ENCODE peak calls at places on chromosome 7, in six cellular contexts. W is IMR-90, F is mesenchymal stem cell, J is H1, C is trophoblast cell, M is H9. R is an unnamed sample.
A peak's percentile ranks its signal among the peaks of the same experiment; 100 is the strongest.

GRCh38 chr7:78912781-78913180 is 540.7 kb downstream of the MAGI2 start:
- DNase-seq in M (no peak), F (no peak), W (peak; percentile 54), J (no peak), C (no peak), R (no peak)

GRCh38 chr7:16004661-16005060 is 318.2 kb upstream of the MEOX2 start:
- DNase-seq in W (no peak), F (no peak), C (no peak), M (no peak), J (no peak), R (no peak)

GRCh38 chr7:105015631-105015965 is 1.6 kb downstream of the KMT2E start:
- DNase-seq in W (peak; percentile 41), M (no peak), J (no peak), F (peak; percentile 60), C (no peak), R (no peak)

GRCh38 chr7:142876991-142877910 is 8.3 kb downstream of the TRPV6 start:
- DNase-seq in J (no peak), W (no peak), F (no peak), M (no peak), C (no peak), R (no peak)

GRCh38 chr7:24152356-24152755 is 131.6 kb upstream of the NPY start:
- DNase-seq in F (no peak), C (no peak), W (no peak), J (no peak), M (no peak), R (no peak)

GRCh38 chr7:41709621-41710020 is 6.7 kb upstream of the INHBA start:
- DNase-seq in F (peak; percentile 74), C (peak; percentile 79), W (peak; percentile 99), J (no peak), M (no peak), R (no peak)

GRCh38 chr7:97499204-97499603 is 232.7 kb upstream of the TAC1 start:
- DNase-seq in M (peak; percentile 48), F (no peak), J (peak; percentile 27), C (peak; percentile 6), W (no peak), R (peak; percentile 21)

GRCh38 chr7:81385370-81385769 is 384.5 kb downstream of the HGF start:
- DNase-seq in J (no peak), W (no peak), M (no peak), F (no peak), C (no peak), R (no peak)

GRCh38 chr7:107966701-107967100 is 36.3 kb downstream of the LAMB1 start:
- DNase-seq in W (peak; percentile 85), J (peak; percentile 38), M (peak; percentile 61), C (peak; percentile 95), F (peak; percentile 86), R (peak; percentile 20)

GRCh38 chr7:30472081-30472770 is 6.4 kb downstream of the NOD1 start:
- DNase-seq in M (no peak), W (no peak), J (no peak), F (no peak), C (no peak), R (no peak)

GRCh38 chr7:132907380-132907940 is 174.4 kb downstream of the CHCHD3 start:
- DNase-seq in M (no peak), C (no peak), J (no peak), W (no peak), F (no peak), R (no peak)

GRCh38 chr7:2111568-2111967 is 121.2 kb downstream of the MAD1L1 start:
- DNase-seq in C (no peak), M (no peak), W (no peak), F (no peak), J (no peak), R (no peak)

GRCh38 chr7:142542938-142543337 is 206.3 kb upstream of the PRSS1 start:
- DNase-seq in C (no peak), M (no peak), W (peak; percentile 81), J (no peak), F (peak; percentile 57), R (no peak)

GRCh38 chr7:99224263-99224947 is 16.5 kb upstream of the KPNA7 start:
- DNase-seq in W (peak; percentile 51), F (no peak), J (no peak), M (no peak), C (peak; percentile 49), R (no peak)

GRCh38 chr7:133853706-133854276 is 273.3 kb upstream of the LRGUK start:
- DNase-seq in W (peak; percentile 90), F (peak; percentile 69), J (peak; percentile 21), C (peak; percentile 30), M (peak; percentile 63), R (peak; percentile 26)

GRCh38 chr7:125390866-125391265 is 461.2 kb upstream of the POT1 start:
- DNase-seq in C (no peak), F (peak; percentile 43), W (no peak), J (no peak), M (no peak), R (no peak)

GRCh38 chr7:73717991-73718405 is 1.5 kb downstream of the STX1A start:
- DNase-seq in F (peak; percentile 95), J (no peak), M (no peak), W (peak; percentile 93), C (peak; percentile 67), R (no peak)

GRCh38 chr7:23539494-23539907 is 7.7 kb upstream of the TRA2A start:
- DNase-seq in M (no peak), F (no peak), C (no peak), J (no peak), W (no peak), R (no peak)

GRCh38 chr7:7098280-7098818 is 84.0 kb upstream of the C1GALT1 start:
- DNase-seq in M (no peak), W (no peak), J (no peak), F (no peak), C (no peak), R (no peak)

GRCh38 chr7:7102906-7103305 is 79.4 kb upstream of the C1GALT1 start:
- DNase-seq in M (no peak), J (no peak), W (no peak), C (no peak), F (no peak), R (no peak)

GRCh38 chr7:7099584-7100014 is 82.7 kb upstream of the C1GALT1 start:
- DNase-seq in C (peak; percentile 92), M (peak; percentile 97), W (peak; percentile 83), J (peak; percentile 92), F (peak; percentile 95), R (peak; percentile 88)

GRCh38 chr7:7103343-7104313 is 78.7 kb upstream of the C1GALT1 start:
- DNase-seq in W (peak; percentile 74), J (no peak), C (no peak), M (no peak), F (peak; percentile 68), R (no peak)

GRCh38 chr7:7100432-7100849 is 81.9 kb upstream of the C1GALT1 start:
- DNase-seq in F (peak; percentile 49), C (peak; percentile 54), W (no peak), M (peak; percentile 83), J (peak; percentile 47), R (peak; percentile 41)
- H4K91ac ChIP-seq in F (peak overlapping the region; percentile 56), C (no peak overlapping the region), W (no peak overlapping the region), M (no peak overlapping the region), J (peak overlapping the region; percentile 8), R (no peak overlapping the region)

GRCh38 chr7:151341357-151342101 is at the start of gene NUB1:
- DNase-seq in F (peak; percentile 80), C (peak; percentile 86), W (peak; percentile 74), J (peak; percentile 63), M (peak; percentile 91), R (peak; percentile 91)
- H3K18ac ChIP-seq in F (peak within 1 kb of the TSS; percentile 72), C (peak within 1 kb of the TSS; percentile 96), W (no peak within 1 kb of the TSS), J (peak within 1 kb of the TSS; percentile 68), M (peak within 1 kb of the TSS; percentile 98), R (peak within 1 kb of the TSS; percentile 99)

GRCh38 chr7:139776486-139777303 is 1.1 kb downstream of the HIPK2 start:
- DNase-seq in C (peak; percentile 39), F (peak; percentile 69), M (no peak), J (no peak), W (peak; percentile 54), R (peak; percentile 26)

GRCh38 chr7:139777304-139777890 is 401 bp downstream of the HIPK2 start:
- DNase-seq in J (no peak), M (no peak), C (peak; percentile 19), F (no peak), W (no peak), R (peak; percentile 39)

GRCh38 chr7:139774376-139774775 is 3.4 kb downstream of the HIPK2 start:
- DNase-seq in F (peak; percentile 73), C (no peak), M (no peak), W (peak; percentile 90), J (no peak), R (no peak)

GRCh38 chr7:139777948-139778841 is at the start of gene HIPK2:
- DNase-seq in M (peak; percentile 65), W (peak; percentile 73), J (no peak), F (peak; percentile 79), C (peak; percentile 50), R (peak; percentile 80)

DNA sequence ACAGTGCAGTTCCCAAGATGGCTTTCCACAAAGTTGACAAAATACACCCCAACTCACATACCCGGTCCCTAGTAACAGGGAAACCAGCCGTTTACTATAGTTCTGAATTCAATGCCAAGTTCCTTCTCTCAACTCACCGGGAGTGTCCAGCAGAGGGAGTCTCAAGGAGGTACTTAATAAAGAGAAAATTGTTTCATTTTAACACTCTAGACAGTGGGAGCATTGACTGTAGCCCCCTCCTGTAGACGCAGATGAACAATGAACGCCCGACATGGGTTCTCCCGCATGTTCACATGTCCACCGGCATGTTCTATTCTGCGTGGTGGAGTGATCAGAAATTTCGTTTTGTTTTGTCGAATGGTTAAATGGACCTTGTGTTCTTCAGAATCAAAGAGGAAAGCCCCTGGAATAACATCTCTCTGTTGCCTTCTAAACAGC is 1.9 kb downstream of the HIPK2 start:
- DNase-seq in W (peak; percentile 85), C (peak; percentile 51), F (peak; percentile 89), J (no peak), M (no peak), R (no peak)
- H3K4me2 ChIP-seq in W (peak overlapping the region; percentile 97), C (peak overlapping the region; percentile 4), F (peak overlapping the region; percentile 62), J (peak overlapping the region; percentile 87), M (no peak overlapping the region), R (no peak overlapping the region)

GRCh38 chr7:120473352-120473751 is 200.4 kb downstream of the KCND2 start:
- DNase-seq in C (no peak), M (no peak), W (no peak), F (no peak), J (no peak), R (no peak)
- H4K91ac ChIP-seq in C (no peak overlapping the region), M (no peak overlapping the region), W (no peak overlapping the region), F (no peak overlapping the region), J (no peak overlapping the region), R (no peak overlapping the region)